ENCODE peak calls at places on chromosomes 5 and 9, in four cellular contexts. G is HepG2, F is HCT116, N is K562. U is an unnamed sample.

GRCh38 chr5:38765461-38765861 is 80.4 kb upstream of the OSMR start:
- DNase-seq in F (no peak), N (no peak), G (no peak), U (no peak)

GRCh38 chr5:74248576-74248975 is 392.0 kb downstream of the ENC1 start:
- DNase-seq in G (no peak), F (no peak), N (no peak), U (no peak)

GRCh38 chr9:121557581-121558422 is 58.2 kb upstream of the GGTA1 start:
- DNase-seq in F (no peak), G (no peak), N (peak), U (no peak)

GRCh38 chr5:55160493-55161209 is 680 bp downstream of the GPX8 start:
- DNase-seq in N (no peak), G (no peak), F (peak), U (no peak)

GRCh38 chr9:8234286-8234819 is 434.8 kb upstream of the DMAC1 start:
- DNase-seq in G (no peak), N (no peak), F (no peak), U (no peak)

GRCh38 chr9:4585135-4585534 is 77.0 kb upstream of the PLPP6 start:
- DNase-seq in F (no peak), G (no peak), N (no peak), U (no peak)

GRCh38 chr9:12426198-12426864 is 266.9 kb upstream of the TYRP1 start:
- DNase-seq in F (no peak), G (no peak), N (no peak), U (no peak)

GRCh38 chr5:43773032-43773830 is 170.3 kb downstream of the NNT start:
- DNase-seq in N (no peak), F (peak), G (peak), U (no peak)

GRCh38 chr9:4299006-4299795 is 667 bp downstream of the GLIS3 start:
- DNase-seq in G (no peak), F (no peak), N (no peak), U (no peak)

GRCh38 chr9:37911271-37911681 is 7.3 kb upstream of the SLC25A51 start:
- DNase-seq in N (no peak), F (no peak), G (no peak), U (no peak)

GRCh38 chr5:157247267-157247666 is 18.7 kb upstream of the CYFIP2 start:
- DNase-seq in N (no peak), G (no peak), F (no peak), U (no peak)

GRCh38 chr5:178383919-178384814 is 151.6 kb upstream of the PHYKPL start:
- DNase-seq in G (no peak), F (no peak), N (no peak), U (no peak)

GRCh38 chr5:122908108-122908507 is 62.7 kb downstream of the SNX24 start:
- DNase-seq in F (no peak), N (no peak), G (no peak), U (no peak)

GRCh38 chr5:167442922-167443321 is 848.5 kb upstream of the WWC1 start:
- DNase-seq in G (no peak), F (no peak), N (no peak), U (no peak)

GRCh38 chr5:100584069-100584468 is 48.9 kb downstream of the FAM174A start:
- DNase-seq in N (no peak), F (no peak), G (no peak), U (no peak)

GRCh38 chr5:101045689-101046088 is 142.6 kb upstream of the ST8SIA4 start:
- DNase-seq in G (no peak), F (peak), N (no peak), U (no peak)

GRCh38 chr9:82206490-82206889 is 217.9 kb downstream of the SPATA31D1 start:
- DNase-seq in G (no peak), N (no peak), F (no peak), U (no peak)

GRCh38 chr9:126335837-126336236 is 9.2 kb downstream of the MVB12B start:
- DNase-seq in F (no peak), G (no peak), N (no peak), U (no peak)

GRCh38 chr5:10424124-10424731 is 17.5 kb upstream of the ROPN1L start:
- DNase-seq in F (peak), N (no peak), G (peak), U (no peak)

GRCh38 chr5:96626956-96627355 is 35.2 kb upstream of the CAST start:
- DNase-seq in N (no peak), G (peak), F (no peak), U (no peak)

GRCh38 chr9:88749420-88749819 is 214.4 kb downstream of the NXNL2 start:
- DNase-seq in G (no peak), F (no peak), N (no peak), U (no peak)

GRCh38 chr5:1192971-1193590 is 8.3 kb upstream of the SLC6A19 start:
- DNase-seq in N (no peak), G (no peak), F (no peak), U (no peak)

GRCh38 chr5:77305921-77306320 is 95.4 kb downstream of the PDE8B start:
- DNase-seq in G (no peak), F (no peak), N (no peak), U (no peak)

GRCh38 chr9:121369595-121370265 is at the start of gene STOM:
- DNase-seq in G (peak), F (no peak), N (no peak), U (no peak)

GRCh38 chr5:6439588-6440550 is 8.8 kb upstream of the UBE2QL1 start:
- DNase-seq in N (no peak), F (no peak), G (no peak), U (no peak)

GRCh38 chr9:72315510-72316287 is 49.3 kb downstream of the ZFAND5 start:
- DNase-seq in N (no peak), G (no peak), F (no peak), U (no peak)

GRCh38 chr5:95382843-95383242 is 8.3 kb upstream of the FAM81B start:
- DNase-seq in G (no peak), N (no peak), F (no peak), U (no peak)
- TF ChIP-seq TCF7L2 in G (no peak), N (no peak), F (no peak), U (no peak)

GRCh38 chr9:93119953-93120845 is 13.9 kb downstream of the NINJ1 start:
- DNase-seq in F (peak), N (peak), G (peak), U (no peak)
- TF ChIP-seq TCF7L2 in F (peak), N (no peak), G (no peak), U (no peak)

DNA sequence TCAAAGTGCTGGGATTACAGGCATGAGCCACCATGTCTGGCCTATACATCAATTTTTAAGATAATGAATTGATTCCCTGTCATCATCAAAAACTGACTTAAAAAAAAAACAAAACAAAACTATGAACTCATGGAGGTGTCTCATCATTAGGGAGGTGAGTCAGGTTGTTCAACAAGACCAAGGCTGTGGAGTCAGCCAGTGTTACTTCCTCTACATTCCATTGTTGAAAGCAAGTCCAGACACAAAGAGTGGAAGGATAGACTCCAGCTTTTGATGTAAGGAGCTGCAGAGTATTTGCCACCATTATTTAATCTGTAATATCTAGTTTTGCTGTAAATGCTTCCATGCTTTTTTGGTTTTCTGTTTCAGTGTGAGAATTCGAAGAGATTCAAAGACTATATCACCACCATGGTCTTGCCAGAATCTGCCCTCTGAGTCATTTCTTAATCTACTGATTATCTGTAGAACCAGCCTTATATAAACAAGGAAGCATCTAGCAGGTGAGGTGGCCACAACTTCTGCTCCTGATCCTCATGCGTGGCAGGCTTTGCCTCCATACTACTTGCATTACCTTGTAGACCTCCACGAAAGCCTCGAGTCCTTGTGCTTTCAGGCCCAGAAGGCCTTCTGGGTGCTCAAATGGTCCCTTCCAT is 156.1 kb downstream of the FGF1 start:
- DNase-seq in N (no peak), G (peak), F (peak), U (peak)
- TF ChIP-seq TCF7L2 in N (no peak), G (no peak), F (peak), U (no peak)

GRCh38 chr5:83956386-83956785 is 235.7 kb upstream of the HAPLN1 start:
- DNase-seq in G (no peak), N (no peak), F (no peak), U (no peak)
- TF ChIP-seq TCF7L2 in G (no peak), N (no peak), F (no peak), U (no peak)

GRCh38 chr9:93030642-93031628 is 27.6 kb upstream of the SUSD3 start:
- DNase-seq in F (no peak), N (no peak), G (no peak), U (no peak)

GRCh38 chr9:93032545-93032944 is 26.0 kb upstream of the SUSD3 start:
- DNase-seq in G (no peak), N (no peak), F (no peak), U (no peak)

GRCh38 chr9:93033541-93033940 is 25.0 kb upstream of the SUSD3 start:
- DNase-seq in F (no peak), G (no peak), N (no peak), U (no peak)

GRCh38 chr9:93028448-93029006 is 30.0 kb upstream of the SUSD3 start:
- DNase-seq in F (no peak), G (no peak), N (no peak), U (no peak)

DNA sequence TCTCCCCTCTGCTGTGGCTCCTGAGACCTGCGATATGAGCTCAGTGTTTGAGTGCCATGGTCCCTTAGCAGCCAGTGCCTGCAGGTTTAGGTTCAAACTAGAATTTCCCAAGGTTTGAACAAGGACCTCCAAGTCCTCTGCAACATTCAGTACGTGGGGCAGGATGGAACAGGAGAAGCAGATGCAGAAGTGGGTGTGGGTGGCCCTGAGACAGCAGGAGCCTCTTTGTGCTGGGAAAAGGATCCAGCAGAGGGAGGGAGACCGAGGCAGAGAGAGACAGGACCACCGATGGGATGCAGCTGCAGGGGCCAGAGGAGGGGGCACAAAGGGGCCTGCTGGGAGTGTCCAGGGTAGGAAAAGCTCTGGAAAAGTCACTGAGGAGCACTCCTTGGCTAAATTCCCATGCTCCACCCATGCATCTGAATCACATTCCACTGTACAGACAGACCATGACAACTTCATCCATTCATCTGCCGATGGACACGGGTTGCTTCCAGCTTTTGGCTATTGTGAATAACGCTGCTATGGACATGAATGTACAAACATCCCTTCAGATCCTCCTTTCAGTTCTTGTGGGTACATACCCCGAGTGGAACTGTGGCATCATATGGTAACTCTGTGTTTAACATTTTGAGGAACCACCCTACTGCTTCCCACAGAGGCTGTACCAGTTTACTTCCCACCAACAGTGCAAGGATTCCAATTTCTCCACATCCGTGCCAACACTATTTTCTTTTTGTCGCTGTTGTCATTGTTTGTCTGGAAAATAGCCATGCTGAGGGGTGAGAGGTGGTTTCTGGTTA is 26.7 kb upstream of the SUSD3 start:
- DNase-seq in N (no peak), G (no peak), F (no peak), U (no peak)
- TF ChIP-seq TCF7L2 in N (no peak), G (no peak), F (no peak), U (no peak)

GRCh38 chr9:74942801-74943200 is 9.9 kb downstream of the C9orf40 start:
- DNase-seq in N (no peak), F (no peak), G (no peak), U (no peak)
- TF ChIP-seq TCF7L2 in N (no peak), F (no peak), G (no peak), U (no peak)

DNA sequence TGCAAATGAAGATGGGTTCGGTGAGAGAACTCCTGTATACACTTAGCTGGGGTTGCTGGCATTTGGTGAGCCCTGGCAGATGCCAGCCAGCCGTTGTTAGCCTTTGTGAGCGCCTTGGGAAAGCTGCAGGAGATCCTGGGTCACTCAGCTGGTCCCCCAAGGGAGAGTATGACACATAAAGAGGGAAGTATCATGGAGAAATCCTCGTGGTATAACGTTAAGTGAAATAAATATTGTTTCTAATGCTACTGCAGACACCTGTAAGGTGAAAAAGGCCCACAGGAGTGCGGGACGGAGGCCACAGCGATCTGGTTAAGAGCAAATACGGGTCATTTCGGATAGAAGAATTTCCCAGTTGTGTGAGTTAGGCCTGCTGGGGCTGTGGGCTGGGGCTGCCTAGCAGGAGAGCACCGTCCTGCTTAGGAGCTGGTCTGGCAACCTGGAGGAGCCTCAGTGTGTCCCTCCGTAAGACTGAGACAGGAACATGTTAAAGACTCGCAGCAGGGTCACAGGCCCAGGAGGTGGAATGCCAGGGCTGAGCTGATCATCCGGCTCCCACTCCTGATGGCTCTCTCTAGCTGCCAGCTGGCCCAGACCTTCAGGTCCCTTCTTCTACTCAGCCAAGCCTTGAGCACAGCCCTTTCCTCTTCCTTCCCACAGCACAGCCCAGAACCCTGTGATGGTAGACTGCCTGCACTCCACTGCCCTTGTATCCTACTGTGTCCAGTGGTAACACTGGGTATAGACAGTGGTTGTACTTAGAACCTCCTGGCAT is 4.9 kb downstream of the NKX2-5 start:
- DNase-seq in N (no peak), G (no peak), F (no peak), U (no peak)
- TF ChIP-seq TCF7L2 in N (no peak), G (no peak), F (no peak), U (no peak)

GRCh38 chr5:16160706-16161105 is 18.9 kb downstream of the MARCHF11 start:
- DNase-seq in N (peak), F (peak), G (peak), U (peak)
- TF ChIP-seq TCF7L2 in N (no peak), F (no peak), G (no peak), U (no peak)

GRCh38 chr5:145681216-145681615 is 153.9 kb downstream of the PRELID2 start:
- DNase-seq in G (peak), N (no peak), F (no peak), U (no peak)

GRCh38 chr5:145682197-145682895 is 152.8 kb downstream of the PRELID2 start:
- DNase-seq in F (no peak), G (no peak), N (no peak), U (no peak)

GRCh38 chr5:145680169-145680568 is 155.0 kb downstream of the PRELID2 start:
- DNase-seq in F (no peak), G (no peak), N (peak), U (no peak)

GRCh38 chr5:145680744-145681143 is 154.4 kb downstream of the PRELID2 start:
- DNase-seq in N (no peak), G (no peak), F (no peak), U (no peak)

DNA sequence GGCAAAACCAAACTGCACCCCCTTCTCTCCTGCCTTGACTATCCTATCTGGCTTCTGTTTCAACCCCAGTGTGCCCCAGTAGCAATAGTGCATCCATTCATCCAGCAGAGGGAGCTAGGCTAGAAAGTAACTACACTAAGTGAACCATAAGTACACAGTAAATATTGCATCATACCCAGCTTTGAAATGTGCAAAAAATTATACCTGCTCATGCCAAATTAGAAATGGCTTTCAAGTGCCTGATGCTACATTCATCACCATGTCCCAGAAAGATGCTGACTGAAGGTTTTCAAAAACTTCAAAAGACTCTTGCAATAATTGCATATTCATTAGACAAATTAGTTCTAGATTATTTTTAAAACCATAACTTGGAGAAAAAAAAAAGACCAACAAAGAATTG is 153.5 kb downstream of the PRELID2 start:
- DNase-seq in F (peak), N (peak), G (peak), U (peak)
- TF ChIP-seq TCF7L2 in F (peak), N (no peak), G (no peak), U (no peak)

GRCh38 chr5:136802382-136802781 is 437.0 kb upstream of the TRPC7 start:
- DNase-seq in G (no peak), N (no peak), F (no peak), U (peak)

GRCh38 chr5:136805466-136805865 is 440.1 kb upstream of the TRPC7 start:
- DNase-seq in F (no peak), N (no peak), G (no peak), U (no peak)

GRCh38 chr5:136799806-136800372 is 434.5 kb upstream of the TRPC7 start:
- DNase-seq in N (no peak), G (no peak), F (no peak), U (no peak)
- TF ChIP-seq TCF7L2 in N (no peak), G (no peak), F (no peak), U (no peak)

U was measured in Panc1.